ENCODE peak calls at places on chromosomes 3 and 15, in ten cellular contexts. L is endodermal cell, K is neural progenitor cell, F is ovary, I is AG04449, H is AG09309, J is natural killer cell, T is mesothelial cell of epicardium, B is right lobe of liver, A is suprapubic skin. P is an unnamed sample.

GRCh38 chr3:19717736-19718135 is 216.3 kb downstream of the EFHB start:
- DNase-seq in L (no peak), K (no peak), F (no peak), I (no peak), H (no peak), J (no peak), T (no peak), B (no peak), A (no peak), P (no peak)

GRCh38 chr15:49103002-49103401 is 52.4 kb downstream of the COPS2 start:
- DNase-seq in L (no peak), K (no peak), F (no peak), I (peak), H (no peak), J (no peak), T (no peak), B (no peak), A (no peak), P (no peak)

GRCh38 chr3:53346514-53346913 is 829 bp downstream of the DCP1A start:
- DNase-seq in L (peak), K (peak), F (no peak), I (no peak), H (no peak), J (no peak), T (no peak), B (no peak), A (no peak), P (no peak)

GRCh38 chr3:59559721-59560514 is 510.1 kb upstream of the CFAP20DC start:
- DNase-seq in L (no peak), K (peak), F (no peak), I (peak), H (peak), J (no peak), T (no peak), B (no peak), A (no peak), P (no peak)

GRCh38 chr15:68375191-68375631 is 56.8 kb downstream of the ITGA11 start:
- DNase-seq in L (peak), K (peak), F (no peak), I (no peak), H (no peak), J (no peak), T (no peak), B (no peak), A (peak), P (no peak)

GRCh38 chr3:73504852-73505251 is 119.9 kb downstream of the PDZRN3 start:
- DNase-seq in L (no peak), K (no peak), F (no peak), I (no peak), H (no peak), J (no peak), T (no peak), B (no peak), A (no peak), P (no peak)

GRCh38 chr15:45684533-45684932 is 49.7 kb downstream of the SQOR start:
- DNase-seq in L (no peak), K (no peak), F (no peak), I (no peak), H (no peak), J (no peak), T (no peak), B (no peak), A (no peak), P (no peak)

GRCh38 chr3:101780661-101781060 is 1.6 kb downstream of the NXPE3 start:
- DNase-seq in L (no peak), K (peak), F (peak), I (peak), H (peak), J (no peak), T (no peak), B (no peak), A (no peak), P (no peak)

GRCh38 chr15:92903956-92904831 is 4.1 kb downstream of the CHD2 start:
- DNase-seq in L (peak), K (peak), F (peak), I (peak), H (peak), J (peak), T (peak), B (peak), A (peak), P (peak)

GRCh38 chr3:64163755-64164148 is 61.5 kb downstream of the PRICKLE2 start:
- DNase-seq in L (no peak), K (no peak), F (no peak), I (peak), H (peak), J (no peak), T (no peak), B (no peak), A (no peak), P (no peak)

GRCh38 chr3:129103296-129103695 is 18.3 kb downstream of the RAB43 start:
- DNase-seq in L (no peak), K (no peak), F (no peak), I (no peak), H (no peak), J (no peak), T (no peak), B (no peak), A (no peak), P (no peak)

GRCh38 chr15:101499863-101500713 is 10.6 kb upstream of the PCSK6 start:
- DNase-seq in L (no peak), K (no peak), F (no peak), I (no peak), H (no peak), J (no peak), T (no peak), B (peak), A (no peak), P (peak)

GRCh38 chr3:111227216-111227615 is 155.6 kb downstream of the NECTIN3 start:
- DNase-seq in L (no peak), K (no peak), F (no peak), I (no peak), H (peak), J (no peak), T (no peak), B (no peak), A (no peak), P (no peak)

GRCh38 chr3:101842245-101842934 is 6.9 kb upstream of the NFKBIZ start:
- DNase-seq in L (peak), K (peak), F (no peak), I (no peak), H (no peak), J (no peak), T (no peak), B (no peak), A (no peak), P (no peak)

GRCh38 chr3:133464573-133464972 is 64.7 kb downstream of the BFSP2 start:
- DNase-seq in L (no peak), K (peak), F (no peak), I (no peak), H (no peak), J (no peak), T (no peak), B (no peak), A (no peak), P (no peak)
- TF ChIP-seq CTCF in L (peak), K (no peak), F (no peak), I (peak), H (peak), J (no peak), T (no peak), B (peak), A (no peak), P (peak)

GRCh38 chr3:32873491-32874130 is 55.8 kb downstream of the TRIM71 start:
- DNase-seq in L (no peak), K (no peak), F (no peak), I (no peak), H (no peak), J (no peak), T (no peak), B (no peak), A (no peak), P (no peak)
- TF ChIP-seq CTCF in L (peak), K (peak), F (no peak), I (no peak), H (no peak), J (no peak), T (no peak), B (no peak), A (no peak), P (no peak)

DNA sequence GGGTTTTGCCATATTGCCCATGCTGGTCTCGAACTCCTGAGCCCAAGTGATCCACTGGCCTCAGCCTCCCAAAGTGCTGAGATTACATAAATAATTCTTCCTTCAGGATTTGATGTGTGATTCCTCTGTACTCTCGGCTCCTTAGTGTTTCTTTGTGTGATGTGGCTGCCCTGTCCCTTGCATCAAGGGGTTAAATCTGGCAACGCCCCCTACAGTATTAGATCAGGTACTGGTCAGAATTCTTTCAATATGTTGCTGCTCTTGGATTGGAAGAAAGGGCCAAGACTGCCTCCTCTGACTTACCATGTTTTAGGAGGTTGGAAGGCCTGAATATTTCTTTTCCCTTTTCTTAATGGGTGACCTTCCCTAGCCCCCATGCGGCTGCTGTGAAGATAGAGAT is 390.6 kb upstream of the WNT5A start:
- DNase-seq in L (no peak), K (peak), F (no peak), I (no peak), H (no peak), J (no peak), T (no peak), B (no peak), A (no peak), P (no peak)
- TF ChIP-seq CTCF in L (peak), K (peak), F (no peak), I (no peak), H (no peak), J (no peak), T (no peak), B (no peak), A (no peak), P (no peak)

GRCh38 chr3:62367735-62368704 is 5.3 kb downstream of the FEZF2 start:
- DNase-seq in L (peak), K (peak), F (no peak), I (no peak), H (no peak), J (no peak), T (no peak), B (no peak), A (no peak), P (no peak)

GRCh38 chr3:62369476-62369743 is 3.9 kb downstream of the FEZF2 start:
- DNase-seq in L (no peak), K (no peak), F (no peak), I (no peak), H (no peak), J (no peak), T (no peak), B (no peak), A (no peak), P (no peak)

GRCh38 chr3:62371032-62371734 is 2.2 kb downstream of the FEZF2 start:
- DNase-seq in L (peak), K (peak), F (no peak), I (no peak), H (no peak), J (no peak), T (no peak), B (no peak), A (no peak), P (no peak)

GRCh38 chr3:62370112-62371031 is 3.0 kb downstream of the FEZF2 start:
- DNase-seq in L (peak), K (peak), F (no peak), I (no peak), H (no peak), J (no peak), T (no peak), B (no peak), A (no peak), P (no peak)

GRCh38 chr3:62368705-62369475 is 4.5 kb downstream of the FEZF2 start:
- DNase-seq in L (peak), K (peak), F (no peak), I (no peak), H (no peak), J (no peak), T (no peak), B (no peak), A (no peak), P (no peak)
- TF ChIP-seq CTCF in L (peak), K (peak), F (no peak), I (peak), H (no peak), J (no peak), T (no peak), B (no peak), A (no peak), P (no peak)

DNA sequence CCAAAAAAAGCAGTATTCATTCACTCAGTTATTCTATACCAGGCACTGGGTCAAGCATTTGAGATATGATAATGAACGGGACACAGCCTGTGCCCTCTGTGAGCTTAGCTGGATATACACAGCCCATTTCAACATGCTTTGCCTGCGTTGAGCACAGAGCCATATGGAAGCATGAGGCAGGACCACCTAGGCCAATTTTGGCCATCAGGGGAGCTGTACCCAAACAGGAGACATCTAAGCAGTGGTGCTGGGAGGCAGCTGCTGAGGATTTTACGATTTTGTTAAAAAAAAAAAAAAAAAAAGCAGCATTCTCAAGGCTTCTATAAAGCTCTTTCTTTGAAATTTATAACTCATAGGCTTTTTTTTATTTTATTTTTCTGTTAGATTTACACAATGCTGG is 87.2 kb upstream of the SLC2A2 start:
- DNase-seq in L (peak), K (peak), F (no peak), I (no peak), H (no peak), J (no peak), T (no peak), B (no peak), A (no peak), P (no peak)
- TF ChIP-seq CTCF in L (peak), K (peak), F (no peak), I (peak), H (peak), J (no peak), T (no peak), B (no peak), A (no peak), P (no peak)

P was measured in B cell.